ENCODE peak calls at places on chromosomes 1 and 21, in six cellular contexts. U is K562, W is SK-N-SH, A is GM12878, R is HepG2, F is H1. O is an unnamed sample.

GRCh38 chr1:115084902-115085505 is 4.3 kb downstream of the TSPAN2 start:
- DNase-seq in W (peak), A (no peak), F (no peak), R (no peak), U (no peak), O (no peak)

GRCh38 chr1:38138498-38139233 is 92.1 kb upstream of the POU3F1 start:
- DNase-seq in A (no peak), F (no peak), U (no peak), W (no peak), R (peak), O (peak)

GRCh38 chr1:205588691-205589445 is 42.9 kb downstream of the ELK4 start:
- DNase-seq in F (peak), A (no peak), W (no peak), U (peak), R (peak), O (no peak)

GRCh38 chr1:210291786-210292275 is 36.9 kb upstream of the HHAT start:
- DNase-seq in W (peak), U (no peak), R (no peak), A (no peak), F (no peak), O (no peak)

GRCh38 chr1:98398649-98399048 is 262.9 kb upstream of the SNX7 start:
- DNase-seq in U (no peak), F (no peak), R (no peak), A (no peak), W (no peak), O (no peak)

GRCh38 chr1:68301538-68301937 is 69.2 kb upstream of the WLS start:
- DNase-seq in A (no peak), W (no peak), U (no peak), R (no peak), F (no peak), O (no peak)

GRCh38 chr1:8197493-8198282 is 120.2 kb upstream of the SLC45A1 start:
- DNase-seq in W (no peak), U (peak), R (peak), A (no peak), F (no peak), O (peak)

GRCh38 chr1:115980998-115981993 is 5.0 kb downstream of the SLC22A15 start:
- DNase-seq in F (no peak), R (peak), A (no peak), U (peak), W (peak), O (peak)

GRCh38 chr1:47784294-47784650 is 212.9 kb downstream of the TRABD2B start:
- DNase-seq in A (no peak), R (no peak), W (no peak), U (no peak), F (no peak), O (no peak)

GRCh38 chr1:51019811-51020210 is 49.8 kb downstream of the CDKN2C start:
- DNase-seq in F (no peak), R (no peak), W (no peak), U (no peak), A (no peak), O (no peak)

GRCh38 chr1:41361495-41362356 is 492 bp downstream of the FOXO6 start:
- DNase-seq in A (no peak), U (peak), F (peak), W (peak), R (no peak), O (no peak)

GRCh38 chr1:239253032-239253431 is 133.3 kb upstream of the CHRM3 start:
- DNase-seq in R (no peak), U (no peak), W (no peak), F (no peak), A (no peak), O (no peak)

GRCh38 chr1:6835139-6835538 is 49.9 kb downstream of the CAMTA1 start:
- DNase-seq in W (no peak), R (no peak), A (no peak), F (no peak), U (no peak), O (no peak)

GRCh38 chr1:54239603-54240002 is 39.6 kb downstream of the MRPL37 start:
- DNase-seq in R (no peak), W (peak), F (no peak), A (no peak), U (no peak), O (no peak)

GRCh38 chr1:20430355-20431290 is 55.4 kb downstream of the CAMK2N1 start:
- DNase-seq in U (peak), R (peak), F (peak), W (peak), A (no peak), O (no peak)

GRCh38 chr1:240258910-240259309 is 167.2 kb downstream of the FMN2 start:
- DNase-seq in A (no peak), F (no peak), R (no peak), U (no peak), W (no peak), O (no peak)

GRCh38 chr1:17892851-17893250 is 137.7 kb downstream of the ACTL8 start:
- DNase-seq in R (no peak), A (no peak), U (no peak), W (no peak), F (no peak), O (no peak)

GRCh38 chr1:212860713-212861581 is 2.9 kb downstream of the FLVCR1 start:
- DNase-seq in F (no peak), A (no peak), W (no peak), U (peak), R (no peak), O (no peak)

GRCh38 chr1:160342520-160342919 is 530 bp downstream of the COPA start:
- DNase-seq in F (no peak), R (no peak), U (no peak), A (no peak), W (no peak), O (no peak)

GRCh38 chr1:14009576-14009975 is 309.6 kb downstream of the PRDM2 start:
- DNase-seq in A (no peak), R (no peak), F (no peak), U (no peak), W (no peak), O (no peak)

GRCh38 chr1:15985611-15986272 is 9.8 kb upstream of the ZBTB17 start:
- DNase-seq in A (no peak), R (peak), W (no peak), U (no peak), F (no peak), O (peak)

GRCh38 chr1:38865112-38865715 is 5.6 kb upstream of the RRAGC start:
- DNase-seq in W (no peak), F (no peak), R (no peak), U (no peak), A (no peak), O (no peak)

GRCh38 chr1:203547771-203548421 is 53.9 kb downstream of the OPTC start:
- DNase-seq in R (no peak), F (no peak), U (no peak), W (no peak), A (no peak), O (no peak)

GRCh38 chr1:98920441-98921110 is 84.1 kb downstream of the PLPPR5 start:
- DNase-seq in F (no peak), R (no peak), A (no peak), W (no peak), U (no peak), O (no peak)

GRCh38 chr1:2991753-2992495 is 29.3 kb upstream of the ACTRT2 start:
- DNase-seq in U (no peak), W (no peak), R (no peak), A (no peak), F (no peak), O (no peak)

GRCh38 chr1:248817065-248817464 is 8.7 kb downstream of the SH3BP5L start:
- DNase-seq in F (no peak), W (no peak), A (no peak), R (no peak), U (peak), O (no peak)

GRCh38 chr1:115815694-115816093 is 25.2 kb downstream of the NHLH2 start:
- DNase-seq in U (no peak), W (no peak), F (no peak), A (no peak), R (no peak), O (no peak)

GRCh38 chr1:76281306-76281705 is 206.8 kb downstream of the ST6GALNAC3 start:
- DNase-seq in A (no peak), F (no peak), U (no peak), R (no peak), W (peak), O (no peak)

GRCh38 chr1:36922071-36922470 is 112.2 kb downstream of the GRIK3 start:
- DNase-seq in R (no peak), F (peak), A (no peak), W (no peak), U (no peak), O (no peak)

GRCh38 chr1:174898102-174898802 is 101.5 kb upstream of the CACYBP start:
- DNase-seq in A (no peak), R (no peak), W (no peak), F (no peak), U (no peak), O (no peak)

GRCh38 chr1:196535727-196536126 is 72.5 kb downstream of the KCNT2 start:
- DNase-seq in W (no peak), R (no peak), U (no peak), F (no peak), A (no peak), O (peak)

GRCh38 chr1:29471487-29472313 is 235.4 kb downstream of the PTPRU start:
- DNase-seq in U (no peak), A (no peak), W (peak), R (peak), F (no peak), O (no peak)

GRCh38 chr21:43613755-43614638 is 45.3 kb downstream of the HSF2BP start:
- DNase-seq in U (peak), W (no peak), F (no peak), R (no peak), A (peak), O (no peak)

GRCh38 chr1:221716713-221717490 is 25.0 kb downstream of the DUSP10 start:
- DNase-seq in A (no peak), W (peak), U (peak), F (no peak), R (peak), O (no peak)

GRCh38 chr1:86429830-86430229 is 5.9 kb downstream of the CLCA2 start:
- DNase-seq in A (no peak), R (no peak), U (no peak), F (no peak), W (no peak), O (no peak)

GRCh38 chr1:243738020-243738419 is 112.0 kb downstream of the AKT3 start:
- DNase-seq in W (no peak), U (no peak), F (no peak), R (no peak), A (no peak), O (no peak)

GRCh38 chr1:226939439-226940028 is 560 bp upstream of the COQ8A start:
- DNase-seq in U (peak), R (no peak), W (peak), A (no peak), F (no peak), O (no peak)

GRCh38 chr1:39776886-39777683 is 5.9 kb upstream of the OXCT2 start:
- DNase-seq in W (peak), F (no peak), R (no peak), A (no peak), U (no peak), O (no peak)

GRCh38 chr1:173431663-173432045 is 45.5 kb upstream of the PRDX6 start:
- DNase-seq in U (no peak), R (no peak), F (no peak), A (no peak), W (no peak), O (no peak)
- TF ChIP-seq JUND in U (no peak), R (no peak), F (no peak), A (no peak), W (no peak), O (no peak)

GRCh38 chr1:55618203-55618602 is 403.0 kb upstream of the USP24 start:
- DNase-seq in A (no peak), F (no peak), R (no peak), U (no peak), W (no peak), O (no peak)
- TF ChIP-seq YY1 in A (no peak), F (no peak), R (no peak), U (no peak), W (no peak), O (no peak)

GRCh38 chr1:94234615-94235014 is 2.8 kb downstream of the ARHGAP29 start:
- DNase-seq in F (no peak), W (no peak), R (no peak), U (no peak), A (no peak), O (no peak)

GRCh38 chr1:94235189-94236020 is 2.0 kb downstream of the ARHGAP29 start:
- DNase-seq in W (no peak), A (no peak), F (no peak), R (no peak), U (no peak), O (no peak)

GRCh38 chr1:94236630-94237290 is 624 bp downstream of the ARHGAP29 start:
- DNase-seq in A (no peak), F (no peak), W (no peak), U (no peak), R (no peak), O (no peak)

GRCh38 chr1:94237291-94238226 is at the start of gene ARHGAP29:
- DNase-seq in R (peak), W (peak), A (no peak), U (peak), F (peak), O (peak)

DNA sequence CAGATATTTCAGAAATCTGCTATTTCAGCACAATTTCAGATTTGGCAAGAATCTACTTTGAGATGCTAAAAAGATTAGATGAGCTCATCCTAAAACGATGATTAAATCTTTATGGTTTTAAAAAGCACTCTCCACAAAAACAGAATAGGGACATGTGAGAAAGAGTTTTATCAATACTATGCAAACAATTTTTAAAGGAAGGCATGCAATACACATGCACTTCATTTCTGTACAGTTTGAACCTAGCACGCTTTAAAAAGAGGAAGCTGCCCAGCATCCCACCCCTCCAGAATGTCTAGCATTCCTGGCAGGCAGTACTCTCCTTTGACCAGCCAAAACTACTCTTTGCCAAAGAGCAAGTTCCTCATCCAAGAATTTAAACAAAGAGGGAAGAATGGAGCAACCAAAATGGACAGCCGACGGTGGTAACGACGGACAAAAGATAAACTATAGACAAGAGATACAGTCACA is 1.3 kb downstream of the ARHGAP29 start:
- DNase-seq in R (no peak), A (no peak), W (peak), U (no peak), F (no peak), O (no peak)
- TF ChIP-seq JUND in R (no peak), A (no peak), W (peak), U (no peak), F (no peak), O (no peak)

DNA sequence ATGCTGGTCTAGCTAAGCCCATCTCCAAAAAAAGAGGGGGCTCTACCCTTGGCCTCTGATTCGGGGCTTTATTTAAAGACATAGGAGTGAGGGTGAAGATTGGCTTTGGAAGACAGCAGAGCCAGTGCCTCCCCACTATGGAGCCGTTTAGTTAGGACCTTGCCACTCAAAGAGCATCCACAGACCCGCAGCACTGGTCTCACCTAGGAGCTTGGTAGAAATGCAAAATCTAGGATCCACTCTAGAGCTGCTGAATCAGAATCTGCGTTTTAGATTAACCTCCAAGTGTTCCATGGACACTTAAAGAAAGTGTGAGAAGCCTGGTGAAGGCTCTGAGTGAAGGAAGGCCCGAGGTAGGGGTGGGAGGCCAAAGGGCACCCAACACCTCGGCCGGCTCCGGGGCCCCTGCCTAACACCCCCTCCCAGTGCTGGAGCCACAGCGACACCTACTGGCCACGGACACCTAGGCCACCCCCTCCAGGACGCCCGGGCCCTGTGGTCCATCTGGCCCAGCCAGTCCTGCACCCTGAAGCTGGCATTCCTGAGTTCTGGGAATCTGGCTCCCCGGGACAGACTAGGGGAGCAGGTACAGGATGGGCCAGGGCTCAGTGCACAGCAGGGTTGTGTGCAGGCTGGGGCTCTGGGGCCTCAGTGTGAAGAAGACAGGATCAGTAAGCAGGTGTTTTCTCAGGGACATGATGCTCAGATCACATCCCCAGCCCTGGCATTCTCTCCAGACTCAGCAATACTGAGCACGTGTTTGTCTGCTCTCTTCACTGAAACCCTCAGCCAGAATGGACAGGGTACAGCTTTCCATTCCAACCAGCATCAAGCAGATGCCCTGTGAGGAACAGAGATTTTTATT is 79.2 kb downstream of the TMEM53 start:
- DNase-seq in U (peak), A (no peak), F (peak), W (peak), R (peak), O (peak)
- TF ChIP-seq YY1 in U (no peak), A (peak), F (peak), W (no peak), R (no peak), O (no peak)

GRCh38 chr1:235502601-235503332 is 1.5 kb downstream of the B3GALNT2 start:
- DNase-seq in U (no peak), A (no peak), W (no peak), R (no peak), F (no peak), O (no peak)
- TF ChIP-seq JUND in U (no peak), A (no peak), W (no peak), R (no peak), F (no peak), O (no peak)

GRCh38 chr1:246566128-246566807 is at the start of the genes CNST and TFB2M:
- DNase-seq in A (peak), U (peak), R (peak), W (peak), F (peak), O (peak)

GRCh38 chr1:246565751-246566127 is 322 bp downstream of the TFB2M start:
- DNase-seq in W (no peak), A (no peak), F (no peak), U (no peak), R (peak), O (no peak)

GRCh38 chr1:246564839-246565750 is 966 bp downstream of the TFB2M start:
- DNase-seq in U (no peak), R (no peak), F (no peak), A (no peak), W (no peak), O (no peak)

GRCh38 chr1:246567258-246568235 is 1.3 kb downstream of the CNST start:
- DNase-seq in U (no peak), A (no peak), F (no peak), R (peak), W (peak), O (no peak)

GRCh38 chr1:246566808-246567154 is 525 bp downstream of the CNST start:
- DNase-seq in R (no peak), W (no peak), F (no peak), U (no peak), A (no peak), O (no peak)
- TF ChIP-seq YY1 in R (no peak), W (no peak), F (no peak), U (no peak), A (no peak), O (no peak)

DNA sequence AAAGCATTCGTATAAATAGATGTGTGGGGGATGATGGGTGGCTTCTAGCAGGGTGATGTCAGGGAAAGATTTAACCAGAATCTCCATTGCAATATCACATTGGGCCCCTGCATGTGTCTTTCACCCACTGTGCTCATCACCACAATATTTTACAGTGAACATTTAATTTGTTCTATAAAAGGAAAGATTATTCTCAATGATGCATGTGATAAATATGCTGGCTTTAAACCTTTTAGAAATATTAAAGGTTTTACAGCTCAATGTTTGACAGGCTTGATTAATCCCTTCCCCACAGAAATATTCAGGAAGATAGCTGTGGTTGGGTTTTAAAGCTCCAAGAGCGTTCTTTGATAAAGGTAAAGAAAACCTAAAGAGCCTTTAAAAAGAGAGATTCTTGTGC is 457.8 kb upstream of the DAB1 start:
- DNase-seq in F (no peak), U (no peak), A (no peak), R (no peak), W (no peak), O (no peak)
- TF ChIP-seq JUND in F (no peak), U (no peak), A (no peak), R (no peak), W (no peak), O (no peak)

DNA sequence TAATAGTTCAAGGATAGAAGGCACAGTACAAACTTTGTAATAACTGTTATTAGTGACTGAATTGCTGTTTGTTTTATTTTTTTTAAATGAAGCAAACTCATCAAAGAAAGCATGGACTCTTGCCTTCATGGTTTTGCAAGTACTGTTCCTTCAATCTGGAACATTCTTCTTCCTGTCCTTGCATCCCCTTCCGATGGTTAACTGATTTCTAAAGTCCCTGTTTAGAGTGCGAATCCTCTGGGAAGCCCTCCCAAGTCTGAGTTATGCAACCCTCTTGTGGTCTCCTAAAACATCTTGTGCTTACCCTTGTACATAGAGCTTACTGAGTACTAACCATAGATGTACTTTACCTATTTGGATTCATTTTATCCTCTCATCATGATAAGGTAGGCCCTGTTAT is 52.2 kb upstream of the GCLM start:
- DNase-seq in U (no peak), R (no peak), W (no peak), A (no peak), F (no peak), O (no peak)
- TF ChIP-seq YY1 in U (no peak), R (no peak), W (no peak), A (no peak), F (no peak), O (no peak)

DNA sequence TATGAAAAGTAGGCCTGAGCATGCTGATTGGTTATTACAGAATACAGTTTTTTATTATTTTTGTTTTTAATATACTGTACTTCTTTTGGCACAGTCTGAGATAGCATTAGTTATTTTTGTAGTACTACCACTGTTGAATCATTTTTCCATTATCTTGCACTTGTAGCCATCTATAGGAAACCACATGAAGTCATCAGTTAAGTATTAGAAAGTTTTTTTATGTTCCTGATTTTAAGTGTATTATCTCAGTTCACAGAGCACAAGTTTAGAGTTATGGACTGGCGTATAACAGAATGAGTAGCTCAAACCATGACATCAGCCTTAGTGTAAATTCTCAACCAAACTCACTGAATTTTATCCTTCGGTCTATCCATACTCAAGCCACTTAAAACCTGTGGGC is 22.8 kb downstream of the DHX9 start:
- DNase-seq in F (no peak), A (no peak), U (no peak), W (no peak), R (no peak), O (no peak)
- TF ChIP-seq JUND in F (no peak), A (no peak), U (no peak), W (no peak), R (no peak), O (no peak)